ENCODE peak calls at places on chromosome 4, in six cellular contexts. T, A, U, P, W and I are unnamed samples.

GRCh38 chr4:26256016-26256415 is 64.8 kb upstream of the RBPJ start:
- DNase-seq in T (no peak), A (peak; percentile 58), U (no peak), P (no peak), W (no peak), I (peak; percentile 20)

GRCh38 chr4:173506780-173507211 is 23.2 kb downstream of the HAND2 start:
- DNase-seq in T (no peak), A (no peak), U (peak; percentile 65), P (no peak), W (no peak), I (no peak)

GRCh38 chr4:38493068-38493467 is 170.9 kb upstream of the KLF3 start:
- DNase-seq in T (no peak), A (no peak), U (no peak), P (no peak), W (no peak), I (no peak)

GRCh38 chr4:187183351-187183750 is 459.7 kb upstream of the FAT1 start:
- DNase-seq in T (no peak), A (no peak), U (no peak), P (no peak), W (no peak), I (peak; percentile 84)

GRCh38 chr4:78480286-78480685 is 71.3 kb upstream of the ANXA3 start:
- DNase-seq in T (no peak), A (no peak), U (no peak), P (no peak), W (no peak), I (no peak)

GRCh38 chr4:107148922-107149321 is 112.8 kb upstream of the DKK2 start:
- DNase-seq in T (no peak), A (no peak), U (no peak), P (no peak), W (no peak), I (peak; percentile 6)

GRCh38 chr4:157741642-157742041 is 431.2 kb downstream of the GASK1B start:
- DNase-seq in T (no peak), A (no peak), U (no peak), P (no peak), W (no peak), I (peak; percentile 26)

GRCh38 chr4:83993774-83994173 is 457.9 kb downstream of the GPAT3 start:
- DNase-seq in T (no peak), A (no peak), U (no peak), P (no peak), W (no peak), I (no peak)

GRCh38 chr4:15149234-15149841 is 147.1 kb downstream of the CPEB2 start:
- DNase-seq in T (no peak), A (no peak), U (no peak), P (no peak), W (no peak), I (peak; percentile 35)

GRCh38 chr4:95835672-95836071 is 4.2 kb upstream of the PDHA2 start:
- DNase-seq in T (peak; percentile 69), A (no peak), U (no peak), P (no peak), W (no peak), I (no peak)

GRCh38 chr4:53886090-53886489 is 178.3 kb downstream of the CHIC2 start:
- DNase-seq in T (no peak), A (no peak), U (no peak), P (no peak), W (no peak), I (no peak)

GRCh38 chr4:150853882-150854281 is 161.2 kb downstream of the LRBA start:
- DNase-seq in T (no peak), A (peak; percentile 7), U (no peak), P (no peak), W (no peak), I (no peak)

GRCh38 chr4:125956281-125956680 is 641.5 kb downstream of the FAT4 start:
- DNase-seq in T (no peak), A (peak; percentile 19), U (no peak), P (no peak), W (no peak), I (no peak)

GRCh38 chr4:83582289-83582756 is 46.4 kb downstream of the GPAT3 start:
- DNase-seq in T (no peak), A (peak; percentile 77), U (no peak), P (peak; percentile 79), W (no peak), I (peak; percentile 4)

GRCh38 chr4:87152310-87153061 is 67.9 kb downstream of the KLHL8 start:
- DNase-seq in T (no peak), A (no peak), U (peak; percentile 20), P (peak; percentile 64), W (no peak), I (no peak)

GRCh38 chr4:30962949-30963348 is 242.8 kb downstream of the PCDH7 start:
- DNase-seq in T (no peak), A (peak; percentile 31), U (no peak), P (no peak), W (no peak), I (peak; percentile 87)

GRCh38 chr4:150960818-150961217 is 54.3 kb downstream of the LRBA start:
- DNase-seq in T (no peak), A (peak; percentile 16), U (no peak), P (no peak), W (no peak), I (no peak)

GRCh38 chr4:55609393-55609821 is 17.4 kb upstream of the PDCL2 start:
- DNase-seq in T (no peak), A (peak; percentile 33), U (no peak), P (no peak), W (no peak), I (peak; percentile 12)

GRCh38 chr4:48739560-48740019 is 40.5 kb downstream of the FRYL start:
- DNase-seq in T (no peak), A (no peak), U (no peak), P (no peak), W (no peak), I (no peak)

GRCh38 chr4:10020871-10021676 is at the start of gene SLC2A9:
- DNase-seq in T (no peak), A (no peak), U (peak; percentile 65), P (peak; percentile 42), W (no peak), I (no peak)

GRCh38 chr4:176277162-176277904 is 8.3 kb upstream of the ASB5 start:
- DNase-seq in T (peak; percentile 80), A (peak; percentile 88), U (no peak), P (peak; percentile 69), W (no peak), I (peak; percentile 36)

GRCh38 chr4:38819569-38819968 is 15.0 kb upstream of the TLR1 start:
- DNase-seq in T (no peak), A (peak; percentile 61), U (no peak), P (no peak), W (no peak), I (peak; percentile 65)

GRCh38 chr4:83019794-83020497 is 9.3 kb upstream of the LIN54 start:
- DNase-seq in T (no peak), A (no peak), U (no peak), P (no peak), W (no peak), I (no peak)

GRCh38 chr4:105061720-105062119 is 85.0 kb upstream of the TET2 start:
- DNase-seq in T (no peak), A (no peak), U (no peak), P (no peak), W (no peak), I (no peak)

GRCh38 chr4:25457053-25457715 is 80.1 kb downstream of the ANAPC4 start:
- DNase-seq in T (no peak), A (peak; percentile 37), U (no peak), P (no peak), W (no peak), I (peak; percentile 6)

GRCh38 chr4:4541040-4541631 is 712 bp downstream of the STX18 start:
- DNase-seq in T (peak; percentile 35), A (peak; percentile 67), U (no peak), P (peak; percentile 12), W (no peak), I (peak; percentile 55)
- H3K4me1 ChIP-seq in T (peaks cover 13% of the 10 kb centered on the region), A (peaks cover 30% of the 10 kb centered on the region), U (peaks cover 27% of the 10 kb centered on the region), P (peaks cover 23% of the 10 kb centered on the region), W (peaks cover 41% of the 10 kb centered on the region), I (peaks cover 17% of the 10 kb centered on the region)

GRCh38 chr4:159051245-159052071 is 51.4 kb upstream of the RAPGEF2 start:
- DNase-seq in T (no peak), A (no peak), U (no peak), P (no peak), W (no peak), I (no peak)
- H3K4me1 ChIP-seq in T (peaks cover 5% of the 10 kb centered on the region), A (peaks cover 8% of the 10 kb centered on the region), U (no peaks in the 10 kb centered on the region), P (peaks cover 8% of the 10 kb centered on the region), W (peaks cover 7% of the 10 kb centered on the region), I (peaks cover 14% of the 10 kb centered on the region)

GRCh38 chr4:8141935-8142334 is 16.7 kb downstream of the ABLIM2 start:
- DNase-seq in T (no peak), A (no peak), U (no peak), P (no peak), W (no peak), I (no peak)

GRCh38 chr4:8143392-8144140 is 15.0 kb downstream of the ABLIM2 start:
- DNase-seq in T (no peak), A (no peak), U (no peak), P (no peak), W (no peak), I (no peak)

GRCh38 chr4:8144359-8144758 is 14.3 kb downstream of the ABLIM2 start:
- DNase-seq in T (no peak), A (no peak), U (no peak), P (no peak), W (no peak), I (no peak)

GRCh38 chr4:8140915-8141314 is 17.7 kb downstream of the ABLIM2 start:
- DNase-seq in T (no peak), A (no peak), U (no peak), P (no peak), W (no peak), I (no peak)

GRCh38 chr4:8142556-8142955 is 16.1 kb downstream of the ABLIM2 start:
- DNase-seq in T (no peak), A (no peak), U (no peak), P (no peak), W (no peak), I (no peak)
- H3K4me1 ChIP-seq in T (peaks cover 19% of the 10 kb centered on the region), A (peaks cover 25% of the 10 kb centered on the region), U (peaks cover 2% of the 10 kb centered on the region), P (peaks cover 5% of the 10 kb centered on the region), W (peaks cover 9% of the 10 kb centered on the region), I (no peaks in the 10 kb centered on the region)

DNA sequence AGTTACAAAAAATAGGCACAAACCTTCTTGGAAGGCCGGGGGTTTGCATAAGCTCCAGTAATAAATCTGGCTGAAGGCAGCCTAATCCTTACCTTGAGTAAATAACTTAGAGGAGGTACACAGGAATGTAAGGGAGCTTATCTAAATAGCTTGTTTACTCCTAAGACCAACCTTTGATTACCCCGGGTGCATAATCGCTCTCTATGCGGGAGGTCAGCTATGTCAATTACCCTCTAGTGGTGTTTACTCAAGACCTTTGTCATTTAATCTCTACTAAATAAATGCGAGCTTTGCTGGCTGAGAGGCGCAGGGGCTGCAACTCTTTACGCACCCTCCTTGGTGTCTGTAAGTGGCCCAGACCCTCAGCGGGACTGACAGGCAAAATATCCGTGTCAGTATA is 50.2 kb upstream of the MAP9 start:
- DNase-seq in T (no peak), A (no peak), U (no peak), P (no peak), W (no peak), I (no peak)
- H3K4me1 ChIP-seq in T (no peaks in the 10 kb centered on the region), A (peaks cover 5% of the 10 kb centered on the region), U (peaks cover 3% of the 10 kb centered on the region), P (no peaks in the 10 kb centered on the region), W (no peaks in the 10 kb centered on the region), I (no peaks in the 10 kb centered on the region)

GRCh38 chr4:40307627-40308497 is 27.3 kb upstream of the CHRNA9 start:
- DNase-seq in T (no peak), A (no peak), U (no peak), P (no peak), W (no peak), I (no peak)
- H3K4me1 ChIP-seq in T (no peaks in the 10 kb centered on the region), A (no peaks in the 10 kb centered on the region), U (peaks cover 7% of the 10 kb centered on the region), P (peaks cover 23% of the 10 kb centered on the region), W (peaks cover 8% of the 10 kb centered on the region), I (peaks cover 2% of the 10 kb centered on the region)

GRCh38 chr4:41125558-41126311 is 88.6 kb downstream of the APBB2 start:
- DNase-seq in T (no peak), A (peak; percentile 57), U (no peak), P (peak; percentile 45), W (no peak), I (no peak)
- H3K4me1 ChIP-seq in T (peaks cover 8% of the 10 kb centered on the region), A (peaks cover 22% of the 10 kb centered on the region), U (peaks cover 16% of the 10 kb centered on the region), P (peaks cover 96% of the 10 kb centered on the region), W (peaks cover 43% of the 10 kb centered on the region), I (peaks cover 12% of the 10 kb centered on the region)